ENCODE peak calls at places on chromosome 14, in six cellular contexts. S, L, J, H, Y and B are unnamed samples.

GRCh38 chr14:100285021-100285912 is 21.0 kb downstream of the SLC25A29 start:
- DNase-seq in J (peak; percentile 83), H (no peak), S (peak; percentile 46), L (peak; percentile 80), Y (peak; percentile 76), B (peak; percentile 52)

GRCh38 chr14:20454359-20454644 is 310 bp downstream of the OSGEP start:
- DNase-seq in L (no peak), Y (no peak), H (peak; percentile 40), J (no peak), S (no peak), B (peak; percentile 74)

GRCh38 chr14:101821528-101821927 is 60.0 kb downstream of the PPP2R5C start:
- DNase-seq in J (no peak), Y (no peak), S (no peak), L (no peak), H (no peak), B (no peak)

GRCh38 chr14:85197976-85198375 is 332.0 kb upstream of the FLRT2 start:
- DNase-seq in S (no peak), J (no peak), Y (no peak), H (no peak), L (no peak), B (no peak)

GRCh38 chr14:63493246-63493645 is 49.9 kb downstream of the PPP2R5E start:
- DNase-seq in L (no peak), J (no peak), Y (no peak), S (no peak), H (no peak), B (no peak)

GRCh38 chr14:87067597-87067996 is 925.4 kb downstream of the GALC start:
- DNase-seq in H (no peak), J (no peak), L (no peak), Y (no peak), S (no peak), B (no peak)

GRCh38 chr14:77830692-77831091 is 30.8 kb downstream of the ADCK1 start:
- DNase-seq in H (no peak), L (no peak), Y (no peak), S (no peak), J (no peak), B (no peak)

GRCh38 chr14:70808402-70809237 is 693 bp downstream of the MAP3K9 start:
- DNase-seq in H (no peak), J (peak; percentile 71), L (no peak), Y (peak; percentile 68), S (no peak), B (no peak)

GRCh38 chr14:92475451-92476187 is 38.0 kb upstream of the RIN3 start:
- DNase-seq in L (no peak), J (no peak), H (no peak), S (peak; percentile 60), Y (peak; percentile 90), B (no peak)

GRCh38 chr14:87745507-87746118 is 247.4 kb downstream of the GALC start:
- DNase-seq in Y (no peak), L (no peak), H (no peak), S (no peak), J (no peak), B (no peak)

GRCh38 chr14:29734732-29735131 is 192.9 kb downstream of the PRKD1 start:
- DNase-seq in L (no peak), Y (no peak), J (no peak), H (no peak), S (no peak), B (no peak)

GRCh38 chr14:33646692-33647260 is 304.1 kb downstream of the EGLN3 start:
- DNase-seq in H (no peak), S (no peak), J (no peak), L (no peak), Y (no peak), B (no peak)

GRCh38 chr14:23068792-23069412 is 11.6 kb upstream of the CDH24 start:
- DNase-seq in S (peak; percentile 87), J (peak; percentile 73), Y (no peak), H (no peak), L (peak; percentile 89), B (no peak)

GRCh38 chr14:60357551-60357930 is 108.5 kb downstream of the PPM1A start:
- DNase-seq in H (no peak), S (no peak), Y (no peak), L (no peak), J (no peak), B (no peak)

GRCh38 chr14:79540394-79540793 is 670.9 kb downstream of the DIO2 start:
- DNase-seq in J (no peak), L (no peak), Y (no peak), S (no peak), H (no peak), B (no peak)

GRCh38 chr14:87139299-87139698 is 853.7 kb downstream of the GALC start:
- DNase-seq in S (no peak), Y (no peak), J (no peak), H (no peak), L (no peak), B (no peak)

GRCh38 chr14:49623941-49624806 is 3.6 kb downstream of the MGAT2 start:
- DNase-seq in Y (no peak), L (no peak), J (no peak), H (no peak), S (no peak), B (no peak)

GRCh38 chr14:55302770-55303472 is 31.7 kb downstream of the FBXO34 start:
- DNase-seq in L (no peak), H (no peak), S (no peak), J (no peak), Y (no peak), B (no peak)
- H3K27ac ChIP-seq in L (no peak overlapping the region), H (peak overlapping the region; percentile 9), S (no peak overlapping the region), J (no peak overlapping the region), Y (no peak overlapping the region), B (no peak overlapping the region)

DNA sequence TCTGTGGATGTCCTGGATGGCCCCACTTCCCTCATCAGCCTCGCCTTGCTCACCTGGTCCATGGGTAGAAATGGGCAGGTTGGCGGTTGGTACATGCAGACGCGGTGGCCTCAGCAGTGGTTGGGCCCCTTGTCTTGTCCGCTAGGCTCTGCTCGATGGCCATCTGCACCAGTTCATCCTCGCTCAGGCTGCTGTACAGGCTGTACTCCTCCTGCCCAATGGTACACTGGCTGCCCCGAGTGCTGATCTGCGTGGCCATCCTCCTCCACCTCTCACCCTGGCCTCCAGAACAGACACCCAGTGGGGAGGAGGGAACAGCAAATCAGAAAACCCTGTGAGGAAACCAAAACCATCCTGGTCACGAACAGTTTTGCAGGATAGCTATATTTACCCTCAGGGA is 12.1 kb downstream of the ASB2 start:
- DNase-seq in S (no peak), L (no peak), Y (no peak), H (no peak), J (no peak), B (no peak)
- H3K27ac ChIP-seq in S (peak overlapping the region; percentile 5), L (peak overlapping the region; percentile 89), Y (no peak overlapping the region), H (peak overlapping the region; percentile 75), J (peak overlapping the region; percentile 86), B (no peak overlapping the region)

GRCh38 chr14:90866822-90867221 is 50.6 kb upstream of the TTC7B start:
- DNase-seq in J (no peak), H (no peak), L (no peak), Y (no peak), S (no peak), B (no peak)
- H3K27ac ChIP-seq in J (no peak overlapping the region), H (no peak overlapping the region), L (no peak overlapping the region), Y (no peak overlapping the region), S (peak overlapping the region; percentile 45), B (no peak overlapping the region)

GRCh38 chr14:68580676-68581075 is 212.2 kb downstream of the ZFP36L1 start:
- DNase-seq in Y (no peak), J (no peak), L (no peak), H (no peak), S (no peak), B (no peak)

GRCh38 chr14:68585690-68586089 is 207.2 kb downstream of the ZFP36L1 start:
- DNase-seq in J (no peak), H (no peak), Y (no peak), L (no peak), S (no peak), B (peak; percentile 27)

GRCh38 chr14:68583527-68584275 is 209.2 kb downstream of the ZFP36L1 start:
- DNase-seq in H (no peak), L (peak; percentile 65), Y (no peak), J (no peak), S (no peak), B (no peak)

GRCh38 chr14:68580096-68580640 is 212.7 kb downstream of the ZFP36L1 start:
- DNase-seq in L (peak; percentile 52), Y (no peak), J (no peak), S (no peak), H (no peak), B (no peak)

GRCh38 chr14:68584786-68585185 is 208.1 kb downstream of the ZFP36L1 start:
- DNase-seq in J (no peak), H (no peak), S (no peak), L (no peak), Y (no peak), B (no peak)
- H3K27ac ChIP-seq in J (peak overlapping the region; percentile 71), H (no peak overlapping the region), S (no peak overlapping the region), L (no peak overlapping the region), Y (peak overlapping the region; percentile 83), B (no peak overlapping the region)

GRCh38 chr14:65190312-65190711 is 88.0 kb upstream of the MAX start:
- DNase-seq in J (no peak), Y (no peak), S (no peak), H (no peak), L (no peak), B (no peak)
- H3K27ac ChIP-seq in J (no peak overlapping the region), Y (no peak overlapping the region), S (no peak overlapping the region), H (no peak overlapping the region), L (no peak overlapping the region), B (no peak overlapping the region)

GRCh38 chr14:55065411-55065810 is 14.0 kb downstream of the MAPK1IP1L start:
- DNase-seq in L (no peak), J (no peak), Y (no peak), S (no peak), H (no peak), B (no peak)
- H3K27ac ChIP-seq in L (peak overlapping the region; percentile 29), J (no peak overlapping the region), Y (no peak overlapping the region), S (peak overlapping the region; percentile 46), H (peak overlapping the region; percentile 60), B (no peak overlapping the region)